ENCODE peak calls at places on chromosomes 2 and 18, in six cellular contexts. U is OCI-LY7; N is activated T-cell treated with anti-CD3 and anti-CD28 coated beads, Interleukin-2, amount 50 U/mL, for 72 hours; J is activated gamma-delta T cell treated with Interleukin-2 at 50 U/mL for 16 hours; Z is heart left ventricle; D is COR-L47. L is an unnamed sample.

GRCh38 chr2:1609040-1609439 is 135.3 kb downstream of the PXDN start:
- DNase-seq in J (no peak), N (no peak), D (no peak), Z (no peak), U (no peak), L (no peak)

GRCh38 chr2:233819884-233820765 is 34.2 kb downstream of the HJURP start:
- DNase-seq in U (no peak), Z (no peak), J (no peak), N (no peak), D (no peak), L (no peak)

GRCh38 chr2:134391751-134392160 is 137.9 kb downstream of the MGAT5 start:
- DNase-seq in Z (no peak), N (no peak), D (peak), J (no peak), U (no peak), L (no peak)

GRCh38 chr2:10480359-10480949 is 32.3 kb upstream of the ODC1 start:
- DNase-seq in N (no peak), J (no peak), D (no peak), Z (no peak), U (no peak), L (no peak)

GRCh38 chr2:238231251-238231793 is 8.5 kb downstream of the HES6 start:
- DNase-seq in D (no peak), U (no peak), J (peak), N (peak), Z (peak), L (peak)

GRCh38 chr2:201470821-201471731 is 19.5 kb downstream of the STRADB start:
- DNase-seq in J (no peak), U (no peak), Z (no peak), D (no peak), N (no peak), L (no peak)

GRCh38 chr2:218219934-218220333 is 2.9 kb downstream of the ARPC2 start:
- DNase-seq in D (no peak), N (no peak), Z (no peak), J (no peak), U (no peak), L (no peak)

GRCh38 chr18:79607361-79607930 is 72.2 kb upstream of the CTDP1 start:
- DNase-seq in N (no peak), D (no peak), U (no peak), Z (no peak), J (no peak), L (no peak)

GRCh38 chr2:100260712-100261620 is 61.3 kb downstream of the LONRF2 start:
- DNase-seq in D (peak), N (peak), Z (peak), U (peak), J (no peak), L (peak)